ENCODE peak calls at places on chromosome 6, in six cellular contexts. A, F, Q, O, V and X are unnamed samples.

GRCh38 chr6:14228571-14228970 is 111.0 kb downstream of the CD83 start:
- DNase-seq in O (no peak), V (peak; percentile 19), Q (no peak), F (no peak), A (no peak), X (no peak)

GRCh38 chr6:139282684-139283083 is 9.1 kb downstream of the TXLNB start:
- DNase-seq in F (no peak), A (no peak), O (no peak), Q (no peak), V (no peak), X (no peak)

GRCh38 chr6:130696806-130697205 is 130.4 kb upstream of the SMLR1 start:
- DNase-seq in A (no peak), F (no peak), V (peak; percentile 52), O (no peak), Q (no peak), X (no peak)

GRCh38 chr6:137767931-137768690 is 98.9 kb upstream of the TNFAIP3 start:
- DNase-seq in Q (no peak), A (no peak), V (peak; percentile 45), F (no peak), O (no peak), X (no peak)

GRCh38 chr6:135880066-135880972 is 28.8 kb downstream of the PDE7B start:
- DNase-seq in F (no peak), A (no peak), V (peak; percentile 65), Q (no peak), O (no peak), X (no peak)

GRCh38 chr6:122389704-122390103 is 9.7 kb upstream of the HSF2 start:
- DNase-seq in O (no peak), Q (no peak), F (no peak), A (no peak), V (no peak), X (no peak)

GRCh38 chr6:154509421-154510143 is 903 bp downstream of the CNKSR3 start:
- DNase-seq in Q (no peak), A (peak; percentile 52), V (peak; percentile 37), F (peak; percentile 64), O (peak; percentile 54), X (no peak)

GRCh38 chr6:113903666-113904330 is 46.7 kb downstream of the MARCKS start:
- DNase-seq in A (no peak), Q (no peak), F (no peak), V (peak; percentile 51), O (peak; percentile 19), X (no peak)

GRCh38 chr6:7432391-7433207 is 43.0 kb downstream of the RIOK1 start:
- DNase-seq in V (no peak), Q (no peak), O (no peak), A (no peak), F (no peak), X (no peak)

GRCh38 chr6:83006270-83006905 is 59.3 kb downstream of the UBE3D start:
- DNase-seq in A (no peak), O (no peak), V (no peak), Q (no peak), F (no peak), X (no peak)

GRCh38 chr6:74606488-74607135 is 599.2 kb downstream of the COL12A1 start:
- DNase-seq in Q (peak; percentile 81), F (no peak), A (no peak), V (peak; percentile 97), O (no peak), X (no peak)

GRCh38 chr6:47781732-47782131 is at the start of gene OPN5:
- DNase-seq in A (no peak), V (no peak), O (no peak), Q (no peak), F (no peak), X (no peak)

GRCh38 chr6:84065718-84066290 is 32.2 kb downstream of the MRAP2 start:
- DNase-seq in V (peak; percentile 82), Q (no peak), A (no peak), O (no peak), F (no peak), X (no peak)

GRCh38 chr6:170006524-170007467 is 255.4 kb downstream of the ERMARD start:
- DNase-seq in F (no peak), V (no peak), O (no peak), Q (no peak), A (no peak), X (no peak)

GRCh38 chr6:30981942-30982772 is 1.4 kb upstream of the MUC21 start:
- DNase-seq in V (peak; percentile 75), A (no peak), F (peak; percentile 35), O (peak; percentile 45), Q (peak; percentile 20), X (no peak)
- TF ChIP-seq CTCF in V (peak; percentile 56), A (no peak), F (peak; percentile 7), O (no peak), Q (peak; percentile 5), X (no peak)

GRCh38 chr6:1364791-1365190 is 24.6 kb upstream of the FOXF2 start:
- DNase-seq in F (no peak), Q (no peak), V (peak; percentile 56), O (no peak), A (no peak), X (no peak)

GRCh38 chr6:1362643-1363042 is 26.7 kb upstream of the FOXF2 start:
- DNase-seq in V (no peak), A (no peak), Q (no peak), O (no peak), F (no peak), X (no peak)

GRCh38 chr6:1363298-1363697 is 26.1 kb upstream of the FOXF2 start:
- DNase-seq in V (no peak), F (no peak), A (no peak), Q (no peak), O (no peak), X (no peak)

GRCh38 chr6:1365701-1366100 is 23.7 kb upstream of the FOXF2 start:
- DNase-seq in F (no peak), O (no peak), V (no peak), A (no peak), Q (no peak), X (no peak)

DNA sequence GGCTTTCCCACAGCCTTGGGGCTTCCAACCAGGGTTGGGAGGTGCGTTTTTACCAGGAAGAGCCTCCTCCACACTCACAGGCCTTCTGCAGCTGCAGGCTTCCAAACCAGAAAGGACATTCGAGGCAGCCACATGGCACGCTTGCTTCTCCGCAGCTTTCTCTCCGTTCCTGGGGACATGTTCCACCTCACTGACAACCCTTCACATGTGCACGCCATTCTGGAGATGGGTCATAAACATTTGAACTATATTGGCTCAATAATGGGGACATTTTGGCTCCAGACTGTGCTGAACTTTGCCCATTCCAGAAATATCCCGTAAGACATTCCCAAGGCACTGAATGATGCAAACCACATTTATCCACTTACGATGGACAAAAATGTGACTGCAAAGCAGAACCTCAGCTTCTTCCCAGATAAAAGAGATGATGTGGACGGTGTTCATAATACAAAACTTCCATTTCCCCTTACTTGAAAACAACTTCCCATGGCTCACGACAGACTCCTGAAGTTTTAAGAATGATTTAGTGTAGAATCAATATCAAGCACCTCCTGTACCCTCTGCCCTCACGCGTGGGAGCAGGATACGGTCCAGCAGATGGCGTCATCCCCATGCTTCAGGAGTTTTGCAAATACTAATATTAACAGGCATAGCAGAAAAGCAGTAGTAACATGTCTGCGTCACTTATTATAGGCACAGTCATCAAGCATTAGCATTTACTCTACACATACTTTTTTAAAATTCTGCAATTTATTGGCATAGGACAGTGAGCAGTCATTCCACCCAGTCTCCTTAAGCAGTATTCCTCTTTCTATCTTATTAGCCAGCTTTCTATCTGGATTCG is 25.4 kb upstream of the FOXF2 start:
- DNase-seq in O (no peak), V (peak; percentile 75), F (no peak), Q (peak; percentile 61), A (no peak), X (no peak)
- TF ChIP-seq CTCF in O (no peak), V (peak; percentile 27), F (peak; percentile 39), Q (peak; percentile 33), A (no peak), X (peak; percentile 56)

DNA sequence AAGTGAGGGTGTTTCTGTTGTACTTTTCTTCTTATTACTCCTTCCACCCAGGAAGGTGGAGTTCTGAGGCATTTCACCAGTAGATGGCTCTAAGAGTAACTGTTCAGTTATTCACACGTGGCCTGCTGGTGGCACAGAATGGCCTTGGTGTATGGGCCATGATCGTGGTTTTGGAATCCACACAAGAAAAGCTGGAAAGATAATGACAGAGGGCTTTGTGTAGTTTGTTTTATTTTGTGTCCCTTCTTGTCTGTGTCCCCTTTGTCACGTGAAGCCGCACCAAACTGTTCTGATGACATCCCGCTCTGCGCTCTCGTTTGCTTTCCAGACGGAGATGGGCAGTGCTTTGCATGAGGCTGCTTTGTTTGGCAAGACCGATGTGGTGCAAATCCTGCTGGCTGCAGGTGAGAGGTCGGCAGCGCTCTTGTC is 93.4 kb downstream of the ANKS1A start:
- DNase-seq in O (no peak), F (peak; percentile 55), Q (no peak), A (no peak), V (peak; percentile 39), X (no peak)
- TF ChIP-seq CTCF in O (no peak), F (peak; percentile 69), Q (peak; percentile 27), A (no peak), V (peak; percentile 48), X (peak; percentile 24)

GRCh38 chr6:71197770-71198169 is 90.8 kb upstream of the OGFRL1 start:
- DNase-seq in V (peak; percentile 27), F (no peak), O (no peak), Q (no peak), A (no peak), X (no peak)

GRCh38 chr6:71203211-71203610 is 85.4 kb upstream of the OGFRL1 start:
- DNase-seq in A (no peak), Q (no peak), O (no peak), V (no peak), F (no peak), X (no peak)

GRCh38 chr6:71198908-71199307 is 89.7 kb upstream of the OGFRL1 start:
- DNase-seq in V (no peak), A (no peak), O (no peak), F (no peak), Q (no peak), X (no peak)

GRCh38 chr6:71197267-71197666 is 91.3 kb upstream of the OGFRL1 start:
- DNase-seq in A (no peak), F (no peak), Q (no peak), V (peak; percentile 41), O (no peak), X (no peak)

DNA sequence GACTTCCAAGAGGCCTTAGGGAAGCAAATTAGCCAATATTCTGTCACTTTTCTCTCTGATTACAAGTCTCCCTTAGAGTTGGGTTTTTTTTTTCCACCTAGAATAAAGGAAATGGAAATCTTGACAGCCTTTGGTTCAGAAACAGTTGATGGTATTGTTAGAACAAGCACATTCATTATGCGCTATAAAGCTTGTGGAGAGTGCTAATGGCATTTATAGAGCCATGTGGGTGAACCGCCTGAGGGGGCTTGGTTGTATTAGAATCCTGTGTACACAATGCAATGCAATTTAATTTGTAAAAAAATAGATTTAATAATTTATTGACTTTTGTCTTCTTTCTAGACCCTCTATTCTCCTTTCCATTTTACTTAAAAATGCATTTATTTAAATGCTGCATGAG is 88.8 kb upstream of the OGFRL1 start:
- DNase-seq in V (no peak), A (no peak), Q (no peak), F (no peak), O (no peak), X (no peak)
- TF ChIP-seq CTCF in V (no peak), A (no peak), Q (no peak), F (no peak), O (no peak), X (no peak)

DNA sequence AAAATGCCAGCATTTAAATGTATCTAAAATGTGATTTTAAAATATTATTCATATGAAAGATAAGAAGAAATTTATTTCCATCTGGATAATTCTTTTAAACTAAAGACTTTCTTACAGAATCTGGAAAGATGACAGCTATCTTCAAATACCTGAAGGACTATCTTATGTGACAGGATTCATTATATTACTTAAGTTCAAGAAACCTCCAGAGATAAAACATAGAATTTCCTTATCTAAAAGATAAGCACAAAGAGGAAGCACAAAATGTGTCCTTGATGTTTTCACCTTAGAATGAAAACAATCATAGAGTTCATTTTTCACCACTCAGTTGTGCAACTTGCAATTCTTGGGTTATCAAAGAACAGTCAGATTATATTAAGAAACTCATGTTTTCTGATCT is 467.2 kb downstream of the CDC5L start:
- DNase-seq in O (no peak), V (peak; percentile 22), A (no peak), F (no peak), Q (no peak), X (no peak)
- TF ChIP-seq CTCF in O (no peak), V (no peak), A (no peak), F (no peak), Q (no peak), X (no peak)